ENCODE peak calls at places on chromosomes 13 and 19, in four cellular contexts. Y is H54; D is activated B cell treated with CpG ODN at 0.5 μM for 24 hours; R is stimulated activated CD4-positive, alpha-beta T cell treated with anti-CD3 and anti-CD28 coated beads, Interleukin-2, amount 100 ng/mL, for 24 hours. K is an unnamed sample.

GRCh38 chr19:22607653-22608430 is 26.3 kb upstream of the ZNF492 start:
- DNase-seq in D (no peak), Y (no peak), R (no peak), K (no peak)

GRCh38 chr13:66430266-66430665 is 799.9 kb downstream of the PCDH9 start:
- DNase-seq in Y (no peak), D (no peak), R (no peak), K (no peak)

GRCh38 chr13:30169442-30169841 is 137.9 kb downstream of the KATNAL1 start:
- DNase-seq in D (no peak), R (no peak), Y (no peak), K (no peak)

GRCh38 chr13:52830946-52831345 is 17.5 kb downstream of the PCDH8 start:
- DNase-seq in D (no peak), Y (no peak), R (no peak), K (no peak)

GRCh38 chr13:98821372-98822237 is 69.1 kb upstream of the SLC15A1 start:
- DNase-seq in D (no peak), R (no peak), Y (no peak), K (peak)

GRCh38 chr19:18590273-18591272 is 2.0 kb downstream of the REX1BD start:
- DNase-seq in Y (no peak), R (no peak), D (no peak), K (no peak)

GRCh38 chr13:110610955-110611595 is 4.3 kb upstream of the NAXD start:
- DNase-seq in D (no peak), R (no peak), Y (peak), K (no peak)

GRCh38 chr19:15640294-15640903 is at the start of gene CYP4F3:
- DNase-seq in R (peak), D (no peak), Y (peak), K (no peak)

GRCh38 chr13:51785592-51786424 is 18.2 kb downstream of the DHRS12 start:
- DNase-seq in Y (no peak), D (no peak), R (no peak), K (peak)

GRCh38 chr13:51222510-51223283 is 499 bp downstream of the FAM124A start:
- DNase-seq in Y (no peak), R (no peak), D (peak), K (no peak)

GRCh38 chr13:23427342-23428182 is 5.9 kb downstream of the SACS start:
- DNase-seq in Y (peak), D (no peak), R (no peak), K (peak)

K was measured in BJ.